ENCODE peak calls at places on chromosomes 4 and X, in nine cellular contexts. One of them, this sample, is unnamed.

GRCh38 chr4:150368667-150369066 is 213.3 kb upstream of the MAB21L2 start:
- DNase-seq in suprapubic skin: no peak
- DNase-seq in ovary: no peak
- DNase-seq in K562: no peak
- DNase-seq in tibial nerve: no peak
- DNase-seq in transverse colon: no peak
- DNase-seq in sigmoid colon: no peak
- DNase-seq in A549: no peak
- DNase-seq in SK-N-SH: peak; percentile 16
- DNase-seq in this sample: no peak

GRCh38 chrX:23819385-23820234 is 36.6 kb downstream of the SAT1 start:
- DNase-seq in transverse colon: no peak
- DNase-seq in suprapubic skin: no peak
- DNase-seq in ovary: no peak
- DNase-seq in sigmoid colon: no peak
- DNase-seq in tibial nerve: no peak
- DNase-seq in K562: no peak
- DNase-seq in A549: no peak
- DNase-seq in SK-N-SH: no peak
- DNase-seq in this sample: no peak

GRCh38 chrX:95903490-95903889 is 781.2 kb upstream of the DIAPH2 start:
- DNase-seq in ovary: no peak
- DNase-seq in A549: no peak
- DNase-seq in transverse colon: no peak
- DNase-seq in tibial nerve: no peak
- DNase-seq in suprapubic skin: no peak
- DNase-seq in SK-N-SH: no peak
- DNase-seq in K562: peak; percentile 25
- DNase-seq in sigmoid colon: no peak
- DNase-seq in this sample: no peak

GRCh38 chr4:161663844-161664243 is 500.0 kb downstream of the FSTL5 start:
- DNase-seq in K562: no peak
- DNase-seq in sigmoid colon: no peak
- DNase-seq in A549: no peak
- DNase-seq in SK-N-SH: no peak
- DNase-seq in ovary: no peak
- DNase-seq in transverse colon: no peak
- DNase-seq in tibial nerve: no peak
- DNase-seq in suprapubic skin: no peak
- DNase-seq in this sample: no peak

GRCh38 chr4:134019657-134020056 is 181.9 kb downstream of the PABPC4L start:
- DNase-seq in suprapubic skin: no peak
- DNase-seq in transverse colon: no peak
- DNase-seq in tibial nerve: no peak
- DNase-seq in K562: no peak
- DNase-seq in A549: no peak
- DNase-seq in sigmoid colon: no peak
- DNase-seq in SK-N-SH: no peak
- DNase-seq in ovary: no peak
- DNase-seq in this sample: no peak

GRCh38 chr4:33482773-33483172 is 2761.5 kb downstream of the ARAP2 start:
- DNase-seq in A549: no peak
- DNase-seq in K562: no peak
- DNase-seq in ovary: no peak
- DNase-seq in sigmoid colon: no peak
- DNase-seq in suprapubic skin: no peak
- DNase-seq in SK-N-SH: no peak
- DNase-seq in transverse colon: no peak
- DNase-seq in tibial nerve: no peak
- DNase-seq in this sample: no peak

GRCh38 chrX:134599173-134599914 is 58.9 kb downstream of the PLAC1 start:
- DNase-seq in suprapubic skin: no peak
- DNase-seq in tibial nerve: peak; percentile 32
- DNase-seq in K562: no peak
- DNase-seq in ovary: no peak
- DNase-seq in sigmoid colon: peak; percentile 72
- DNase-seq in transverse colon: no peak
- DNase-seq in SK-N-SH: no peak
- DNase-seq in A549: no peak
- DNase-seq in this sample: no peak

GRCh38 chrX:7334253-7334935 is 186.4 kb upstream of the PUDP start:
- DNase-seq in ovary: no peak
- DNase-seq in SK-N-SH: no peak
- DNase-seq in suprapubic skin: no peak
- DNase-seq in A549: no peak
- DNase-seq in sigmoid colon: no peak
- DNase-seq in tibial nerve: no peak
- DNase-seq in transverse colon: no peak
- DNase-seq in K562: no peak
- DNase-seq in this sample: no peak

GRCh38 chrX:64894454-64895038 is 81.7 kb downstream of the ZC4H2 start:
- DNase-seq in transverse colon: peak; percentile 51
- DNase-seq in sigmoid colon: no peak
- DNase-seq in tibial nerve: no peak
- DNase-seq in suprapubic skin: no peak
- DNase-seq in K562: peak; percentile 33
- DNase-seq in SK-N-SH: peak; percentile 25
- DNase-seq in A549: no peak
- DNase-seq in ovary: no peak
- DNase-seq in this sample: no peak

GRCh38 chr4:36043901-36044300 is 200.4 kb downstream of the ARAP2 start:
- DNase-seq in tibial nerve: no peak
- DNase-seq in ovary: no peak
- DNase-seq in transverse colon: no peak
- DNase-seq in sigmoid colon: no peak
- DNase-seq in SK-N-SH: no peak
- DNase-seq in K562: no peak
- DNase-seq in A549: no peak
- DNase-seq in suprapubic skin: no peak
- DNase-seq in this sample: no peak

GRCh38 chrX:7641141-7641540 is 201.8 kb upstream of the VCX start:
- DNase-seq in suprapubic skin: no peak
- DNase-seq in tibial nerve: no peak
- DNase-seq in K562: no peak
- DNase-seq in sigmoid colon: no peak
- DNase-seq in SK-N-SH: no peak
- DNase-seq in A549: no peak
- DNase-seq in transverse colon: no peak
- DNase-seq in ovary: no peak
- DNase-seq in this sample: no peak

GRCh38 chr4:14180983-14181601 is 553.6 kb upstream of the BOD1L1 start:
- DNase-seq in suprapubic skin: no peak
- DNase-seq in sigmoid colon: no peak
- DNase-seq in K562: no peak
- DNase-seq in A549: peak; percentile 13
- DNase-seq in tibial nerve: no peak
- DNase-seq in transverse colon: no peak
- DNase-seq in ovary: no peak
- DNase-seq in SK-N-SH: no peak
- DNase-seq in this sample: no peak

GRCh38 chr4:8744083-8744805 is 127.4 kb downstream of the HMX1 start:
- DNase-seq in ovary: no peak
- DNase-seq in tibial nerve: no peak
- DNase-seq in transverse colon: no peak
- DNase-seq in A549: peak; percentile 9
- DNase-seq in K562: no peak
- DNase-seq in suprapubic skin: no peak
- DNase-seq in sigmoid colon: peak; percentile 56
- DNase-seq in SK-N-SH: peak; percentile 55
- DNase-seq in this sample: peak; percentile 51

GRCh38 chr4:37648084-37648817 is 37.9 kb downstream of the RELL1 start:
- DNase-seq in tibial nerve: peak; percentile 52
- DNase-seq in K562: peak; percentile 43
- DNase-seq in suprapubic skin: peak; percentile 68
- DNase-seq in sigmoid colon: peak; percentile 71
- DNase-seq in A549: peak; percentile 58
- DNase-seq in ovary: peak; percentile 58
- DNase-seq in transverse colon: peak; percentile 74
- DNase-seq in SK-N-SH: no peak
- DNase-seq in this sample: peak; percentile 73

GRCh38 chr4:36385951-36386561 is 104.6 kb downstream of the DTHD1 start:
- DNase-seq in A549: no peak
- DNase-seq in ovary: no peak
- DNase-seq in K562: no peak
- DNase-seq in suprapubic skin: no peak
- DNase-seq in tibial nerve: peak; percentile 7
- DNase-seq in sigmoid colon: no peak
- DNase-seq in transverse colon: peak; percentile 11
- DNase-seq in SK-N-SH: no peak
- DNase-seq in this sample: peak; percentile 22

GRCh38 chr4:31365006-31365690 is 645.0 kb downstream of the PCDH7 start:
- DNase-seq in K562: no peak
- DNase-seq in A549: no peak
- DNase-seq in transverse colon: no peak
- DNase-seq in SK-N-SH: no peak
- DNase-seq in suprapubic skin: no peak
- DNase-seq in tibial nerve: no peak
- DNase-seq in ovary: no peak
- DNase-seq in sigmoid colon: no peak
- DNase-seq in this sample: no peak

GRCh38 chr4:35818520-35818919 is 425.8 kb downstream of the ARAP2 start:
- DNase-seq in tibial nerve: no peak
- DNase-seq in sigmoid colon: no peak
- DNase-seq in A549: no peak
- DNase-seq in K562: no peak
- DNase-seq in transverse colon: no peak
- DNase-seq in ovary: no peak
- DNase-seq in suprapubic skin: no peak
- DNase-seq in SK-N-SH: no peak
- DNase-seq in this sample: no peak

GRCh38 chr4:158817562-158818370 is 48.9 kb downstream of the FNIP2 start:
- DNase-seq in sigmoid colon: no peak
- DNase-seq in SK-N-SH: no peak
- DNase-seq in ovary: no peak
- DNase-seq in transverse colon: no peak
- DNase-seq in A549: no peak
- DNase-seq in tibial nerve: no peak
- DNase-seq in suprapubic skin: no peak
- DNase-seq in K562: no peak
- DNase-seq in this sample: no peak

GRCh38 chrX:133369065-133369464 is 46.2 kb downstream of the GPC4 start:
- DNase-seq in SK-N-SH: no peak
- DNase-seq in K562: no peak
- DNase-seq in transverse colon: no peak
- DNase-seq in A549: no peak
- DNase-seq in sigmoid colon: no peak
- DNase-seq in tibial nerve: no peak
- DNase-seq in ovary: no peak
- DNase-seq in suprapubic skin: no peak
- DNase-seq in this sample: no peak

GRCh38 chr4:71607780-71608673 is 175.9 kb downstream of the GC start:
- DNase-seq in SK-N-SH: no peak
- DNase-seq in K562: no peak
- DNase-seq in sigmoid colon: no peak
- DNase-seq in ovary: no peak
- DNase-seq in transverse colon: no peak
- DNase-seq in suprapubic skin: no peak
- DNase-seq in tibial nerve: no peak
- DNase-seq in A549: peak; percentile 52
- DNase-seq in this sample: no peak

GRCh38 chr4:75512336-75513211 is 1.6 kb downstream of the RCHY1 start:
- DNase-seq in SK-N-SH: no peak
- DNase-seq in tibial nerve: no peak
- DNase-seq in ovary: no peak
- DNase-seq in suprapubic skin: no peak
- DNase-seq in A549: no peak
- DNase-seq in sigmoid colon: no peak
- DNase-seq in transverse colon: no peak
- DNase-seq in K562: peak; percentile 89
- DNase-seq in this sample: no peak
- TF ChIP-seq EP300 in SK-N-SH: no peak
- TF ChIP-seq EP300 in tibial nerve: no peak
- TF ChIP-seq EP300 in ovary: no peak
- TF ChIP-seq EP300 in suprapubic skin: no peak
- TF ChIP-seq EP300 in A549: no peak
- TF ChIP-seq EP300 in sigmoid colon: no peak
- TF ChIP-seq EP300 in transverse colon: no peak
- TF ChIP-seq EP300 in K562: peak; percentile 88
- TF ChIP-seq EP300 in this sample: no peak

GRCh38 chr4:168409089-168409801 is 71.0 kb downstream of the DDX60L start:
- DNase-seq in suprapubic skin: no peak
- DNase-seq in ovary: no peak
- DNase-seq in tibial nerve: no peak
- DNase-seq in transverse colon: no peak
- DNase-seq in sigmoid colon: no peak
- DNase-seq in SK-N-SH: no peak
- DNase-seq in K562: no peak
- DNase-seq in A549: no peak
- DNase-seq in this sample: no peak
- TF ChIP-seq EP300 in suprapubic skin: no peak
- TF ChIP-seq EP300 in ovary: no peak
- TF ChIP-seq EP300 in tibial nerve: no peak
- TF ChIP-seq EP300 in transverse colon: no peak
- TF ChIP-seq EP300 in sigmoid colon: peak; percentile 76
- TF ChIP-seq EP300 in SK-N-SH: peak; percentile 1
- TF ChIP-seq EP300 in K562: no peak
- TF ChIP-seq EP300 in A549: no peak
- TF ChIP-seq EP300 in this sample: no peak

DNA sequence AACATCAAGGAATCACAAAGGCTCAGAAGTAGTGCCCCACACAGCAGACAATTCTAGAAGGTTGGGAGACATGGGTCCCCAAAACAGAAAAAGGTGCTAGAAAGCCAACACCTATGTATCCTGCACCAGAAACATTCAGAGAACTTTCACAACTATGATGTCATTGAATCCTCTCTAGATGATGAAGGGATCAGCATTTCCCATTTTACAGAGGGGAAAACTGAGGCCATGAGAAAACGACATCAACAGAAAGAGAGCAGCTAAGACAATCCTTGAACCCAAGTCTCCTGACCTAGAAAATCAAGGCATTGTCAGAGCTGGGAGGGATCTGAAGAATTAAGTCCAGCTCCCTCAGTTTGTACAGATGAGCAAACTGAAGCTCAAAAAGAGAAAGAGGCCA is 3.3 kb downstream of the KCND1 start:
- DNase-seq in SK-N-SH: no peak
- DNase-seq in sigmoid colon: no peak
- DNase-seq in A549: no peak
- DNase-seq in suprapubic skin: no peak
- DNase-seq in ovary: no peak
- DNase-seq in tibial nerve: no peak
- DNase-seq in K562: no peak
- DNase-seq in transverse colon: no peak
- DNase-seq in this sample: no peak
- TF ChIP-seq EP300 in SK-N-SH: no peak
- TF ChIP-seq EP300 in sigmoid colon: no peak
- TF ChIP-seq EP300 in A549: no peak
- TF ChIP-seq EP300 in suprapubic skin: no peak
- TF ChIP-seq EP300 in ovary: no peak
- TF ChIP-seq EP300 in tibial nerve: no peak
- TF ChIP-seq EP300 in K562: no peak
- TF ChIP-seq EP300 in transverse colon: no peak
- TF ChIP-seq EP300 in this sample: no peak

DNA sequence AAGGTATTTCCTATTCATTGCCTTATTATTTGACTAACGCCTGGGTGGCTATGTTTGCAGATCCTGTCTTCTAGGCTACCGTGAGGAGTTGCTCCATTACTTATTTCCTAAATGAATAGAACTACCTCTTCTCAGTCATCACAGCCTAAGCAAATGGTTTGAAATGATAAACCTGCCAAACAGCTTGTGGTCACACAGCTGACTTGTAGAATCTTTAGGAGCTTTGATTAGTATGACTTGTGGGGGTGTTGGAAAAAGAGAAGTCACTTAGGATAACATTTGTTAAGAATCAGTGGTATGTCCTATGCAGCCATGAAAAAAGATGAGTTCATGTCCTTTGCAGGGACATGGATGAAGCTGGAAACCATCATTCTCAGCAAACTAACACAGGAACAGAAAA is 169.3 kb downstream of the PPARGC1A start:
- DNase-seq in tibial nerve: no peak
- DNase-seq in K562: no peak
- DNase-seq in suprapubic skin: no peak
- DNase-seq in SK-N-SH: no peak
- DNase-seq in sigmoid colon: no peak
- DNase-seq in transverse colon: no peak
- DNase-seq in ovary: no peak
- DNase-seq in A549: no peak
- DNase-seq in this sample: no peak
- TF ChIP-seq EP300 in tibial nerve: no peak
- TF ChIP-seq EP300 in K562: no peak
- TF ChIP-seq EP300 in suprapubic skin: no peak
- TF ChIP-seq EP300 in SK-N-SH: no peak
- TF ChIP-seq EP300 in sigmoid colon: no peak
- TF ChIP-seq EP300 in transverse colon: no peak
- TF ChIP-seq EP300 in ovary: no peak
- TF ChIP-seq EP300 in A549: no peak
- TF ChIP-seq EP300 in this sample: no peak